ENCODE peak calls at places on chromosomes 7 and 10, in six cellular contexts. One of them, this sample, is unnamed.

GRCh38 chr7:128363261-128363721 is 1.8 kb upstream of the PRRT4 start:
- DNase-seq in Panc1: no peak
- DNase-seq in BJ: no peak
- DNase-seq in fibroblast of the aortic adventitia: no peak
- DNase-seq in tibial nerve: no peak
- DNase-seq in WTC11: no peak
- DNase-seq in this sample: no peak

GRCh38 chr7:129774359-129774758 is 162.8 kb downstream of the NRF1 start:
- DNase-seq in Panc1: no peak
- DNase-seq in BJ: no peak
- DNase-seq in fibroblast of the aortic adventitia: no peak
- DNase-seq in tibial nerve: no peak
- DNase-seq in WTC11: peak
- DNase-seq in this sample: no peak

GRCh38 chr10:57367412-57367811 is 900.3 kb downstream of the IPMK start:
- DNase-seq in Panc1: no peak
- DNase-seq in BJ: no peak
- DNase-seq in fibroblast of the aortic adventitia: no peak
- DNase-seq in tibial nerve: no peak
- DNase-seq in WTC11: no peak
- DNase-seq in this sample: no peak

GRCh38 chr7:159017741-159018140 is 126.9 kb downstream of the VIPR2 start:
- DNase-seq in Panc1: no peak
- DNase-seq in BJ: no peak
- DNase-seq in fibroblast of the aortic adventitia: no peak
- DNase-seq in tibial nerve: no peak
- DNase-seq in WTC11: no peak
- DNase-seq in this sample: no peak

GRCh38 chr10:1546431-1547110 is 190.8 kb downstream of the ADARB2 start:
- DNase-seq in Panc1: no peak
- DNase-seq in BJ: no peak
- DNase-seq in fibroblast of the aortic adventitia: no peak
- DNase-seq in tibial nerve: no peak
- DNase-seq in WTC11: no peak
- DNase-seq in this sample: no peak

GRCh38 chr7:33192695-33193291 is 63.4 kb downstream of the BBS9 start:
- DNase-seq in Panc1: no peak
- DNase-seq in BJ: no peak
- DNase-seq in fibroblast of the aortic adventitia: no peak
- DNase-seq in tibial nerve: no peak
- DNase-seq in WTC11: no peak
- DNase-seq in this sample: no peak

GRCh38 chr7:43044521-43044920 is 67.9 kb upstream of the HECW1 start:
- DNase-seq in Panc1: no peak
- DNase-seq in BJ: no peak
- DNase-seq in fibroblast of the aortic adventitia: no peak
- DNase-seq in tibial nerve: no peak
- DNase-seq in WTC11: no peak
- DNase-seq in this sample: no peak

GRCh38 chr7:124651136-124651535 is 114.5 kb downstream of the GPR37 start:
- DNase-seq in Panc1: no peak
- DNase-seq in BJ: no peak
- DNase-seq in fibroblast of the aortic adventitia: no peak
- DNase-seq in tibial nerve: no peak
- DNase-seq in WTC11: no peak
- DNase-seq in this sample: no peak

GRCh38 chr10:129963831-129964501 is at the start of gene EBF3:
- DNase-seq in Panc1: no peak
- DNase-seq in BJ: no peak
- DNase-seq in fibroblast of the aortic adventitia: peak
- DNase-seq in tibial nerve: peak
- DNase-seq in WTC11: peak
- DNase-seq in this sample: peak

GRCh38 chr10:22666287-22667092 is 47.9 kb downstream of the PIP4K2A start:
- DNase-seq in Panc1: no peak
- DNase-seq in BJ: no peak
- DNase-seq in fibroblast of the aortic adventitia: peak
- DNase-seq in tibial nerve: no peak
- DNase-seq in WTC11: no peak
- DNase-seq in this sample: no peak

GRCh38 chr7:69147631-69148030 is 450.6 kb upstream of the AUTS2 start:
- DNase-seq in Panc1: no peak
- DNase-seq in BJ: no peak
- DNase-seq in fibroblast of the aortic adventitia: no peak
- DNase-seq in tibial nerve: no peak
- DNase-seq in WTC11: no peak
- DNase-seq in this sample: no peak

GRCh38 chr10:7773845-7774801 is 13.7 kb downstream of the KIN start:
- DNase-seq in Panc1: no peak
- DNase-seq in BJ: no peak
- DNase-seq in fibroblast of the aortic adventitia: no peak
- DNase-seq in tibial nerve: no peak
- DNase-seq in WTC11: no peak
- DNase-seq in this sample: no peak

GRCh38 chr7:135128931-135129330 is 18.9 kb upstream of the TMEM140 start:
- DNase-seq in Panc1: no peak
- DNase-seq in BJ: no peak
- DNase-seq in fibroblast of the aortic adventitia: no peak
- DNase-seq in tibial nerve: no peak
- DNase-seq in WTC11: no peak
- DNase-seq in this sample: no peak
- TF ChIP-seq CTCF in Panc1: no peak
- TF ChIP-seq CTCF in BJ: no peak
- TF ChIP-seq CTCF in fibroblast of the aortic adventitia: no peak
- TF ChIP-seq CTCF in tibial nerve: no peak
- TF ChIP-seq CTCF in WTC11: no peak
- TF ChIP-seq CTCF in this sample: no peak

GRCh38 chr10:104286939-104287338 is 18.0 kb downstream of the GSTO2 start:
- DNase-seq in Panc1: no peak
- DNase-seq in BJ: no peak
- DNase-seq in fibroblast of the aortic adventitia: no peak
- DNase-seq in tibial nerve: no peak
- DNase-seq in WTC11: no peak
- DNase-seq in this sample: no peak

GRCh38 chr10:104293021-104293420 is 24.0 kb downstream of the GSTO2 start:
- DNase-seq in Panc1: no peak
- DNase-seq in BJ: peak
- DNase-seq in fibroblast of the aortic adventitia: peak
- DNase-seq in tibial nerve: no peak
- DNase-seq in WTC11: no peak
- DNase-seq in this sample: no peak

GRCh38 chr10:104288355-104288754 is 19.4 kb downstream of the GSTO2 start:
- DNase-seq in Panc1: no peak
- DNase-seq in BJ: no peak
- DNase-seq in fibroblast of the aortic adventitia: no peak
- DNase-seq in tibial nerve: no peak
- DNase-seq in WTC11: no peak
- DNase-seq in this sample: no peak

GRCh38 chr10:104293781-104294321 is 24.9 kb downstream of the GSTO2 start:
- DNase-seq in Panc1: no peak
- DNase-seq in BJ: no peak
- DNase-seq in fibroblast of the aortic adventitia: no peak
- DNase-seq in tibial nerve: no peak
- DNase-seq in WTC11: no peak
- DNase-seq in this sample: no peak

DNA sequence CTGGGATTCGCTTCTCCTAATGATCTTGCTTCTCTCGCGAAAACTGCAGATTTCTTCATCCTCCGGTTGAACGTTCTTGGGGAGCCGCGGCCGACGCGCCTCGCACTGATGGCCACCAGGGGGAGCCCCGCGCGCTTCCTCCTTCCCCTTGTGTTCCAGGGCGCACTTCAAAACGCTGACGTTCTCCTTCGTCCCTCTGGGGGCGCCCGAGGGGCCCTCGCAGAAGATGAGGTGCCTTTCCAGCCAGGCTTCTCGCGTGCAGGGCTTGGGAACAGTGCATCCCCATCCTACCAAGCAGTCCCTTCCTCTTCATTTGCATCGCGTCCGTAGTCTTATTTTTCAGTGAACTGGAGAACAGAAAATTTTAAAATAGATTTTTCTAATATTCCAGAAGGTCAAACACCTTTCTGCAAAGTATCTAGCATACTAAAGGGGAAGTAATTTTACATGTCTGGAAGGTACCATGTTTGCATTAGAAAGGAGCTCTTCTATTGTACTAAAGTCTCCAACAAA is 22.5 kb downstream of the GSTO2 start:
- DNase-seq in Panc1: no peak
- DNase-seq in BJ: no peak
- DNase-seq in fibroblast of the aortic adventitia: peak
- DNase-seq in tibial nerve: peak
- DNase-seq in WTC11: peak
- DNase-seq in this sample: peak
- TF ChIP-seq CTCF in Panc1: peak
- TF ChIP-seq CTCF in BJ: peak
- TF ChIP-seq CTCF in fibroblast of the aortic adventitia: peak
- TF ChIP-seq CTCF in tibial nerve: peak
- TF ChIP-seq CTCF in WTC11: peak
- TF ChIP-seq CTCF in this sample: peak

DNA sequence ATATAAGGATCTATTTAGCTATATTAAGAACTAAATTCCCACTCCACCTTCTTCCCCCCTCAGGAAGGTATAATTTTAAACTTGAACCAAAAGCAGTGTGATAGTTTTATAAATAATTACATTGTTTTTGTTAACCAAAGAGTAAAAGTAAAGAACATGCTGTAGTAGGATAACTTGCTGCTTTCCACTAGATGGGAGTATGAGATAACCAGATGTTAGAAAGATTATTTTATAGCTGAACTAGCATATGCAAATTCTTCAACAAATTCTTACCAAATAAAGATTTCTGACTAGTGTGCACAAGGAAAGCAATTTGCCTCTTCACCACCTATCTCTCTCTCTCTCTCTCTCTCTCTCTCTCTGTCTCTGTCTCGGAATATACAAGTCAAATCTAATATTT is 31.8 kb downstream of the TES start:
- DNase-seq in Panc1: no peak
- DNase-seq in BJ: no peak
- DNase-seq in fibroblast of the aortic adventitia: peak
- DNase-seq in tibial nerve: no peak
- DNase-seq in WTC11: no peak
- DNase-seq in this sample: no peak
- TF ChIP-seq CTCF in Panc1: no peak
- TF ChIP-seq CTCF in BJ: peak
- TF ChIP-seq CTCF in fibroblast of the aortic adventitia: no peak
- TF ChIP-seq CTCF in tibial nerve: no peak
- TF ChIP-seq CTCF in WTC11: no peak
- TF ChIP-seq CTCF in this sample: no peak

GRCh38 chr7:27161214-27161720 is 4.1 kb downstream of the HOXA9 start:
- DNase-seq in Panc1: no peak
- DNase-seq in BJ: no peak
- DNase-seq in fibroblast of the aortic adventitia: no peak
- DNase-seq in tibial nerve: peak
- DNase-seq in WTC11: no peak
- DNase-seq in this sample: peak
- TF ChIP-seq CTCF in Panc1: no peak
- TF ChIP-seq CTCF in BJ: no peak
- TF ChIP-seq CTCF in fibroblast of the aortic adventitia: no peak
- TF ChIP-seq CTCF in tibial nerve: no peak
- TF ChIP-seq CTCF in WTC11: no peak
- TF ChIP-seq CTCF in this sample: no peak

DNA sequence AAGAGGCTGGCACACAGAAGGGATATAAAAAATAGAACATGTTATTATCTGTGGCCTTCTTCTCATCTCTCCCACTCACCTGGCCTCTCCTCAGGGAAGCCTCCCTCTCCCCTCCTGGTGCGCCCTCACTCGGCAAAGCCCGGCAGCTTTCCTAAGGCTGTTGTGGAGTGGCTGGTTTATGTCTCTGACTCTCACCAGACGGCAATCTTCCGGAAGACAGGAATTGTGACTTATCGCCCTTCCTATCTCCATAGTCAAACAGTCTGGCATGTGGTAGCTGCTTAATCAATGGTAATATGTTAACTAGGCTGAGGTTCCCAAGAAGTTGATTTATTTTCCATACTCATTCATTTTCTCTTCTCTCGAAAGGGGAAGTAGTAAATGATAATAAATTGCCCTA is 78.7 kb downstream of the ATXN7L1 start:
- DNase-seq in Panc1: no peak
- DNase-seq in BJ: no peak
- DNase-seq in fibroblast of the aortic adventitia: no peak
- DNase-seq in tibial nerve: no peak
- DNase-seq in WTC11: no peak
- DNase-seq in this sample: no peak
- TF ChIP-seq CTCF in Panc1: no peak
- TF ChIP-seq CTCF in BJ: no peak
- TF ChIP-seq CTCF in fibroblast of the aortic adventitia: no peak
- TF ChIP-seq CTCF in tibial nerve: no peak
- TF ChIP-seq CTCF in WTC11: no peak
- TF ChIP-seq CTCF in this sample: no peak

DNA sequence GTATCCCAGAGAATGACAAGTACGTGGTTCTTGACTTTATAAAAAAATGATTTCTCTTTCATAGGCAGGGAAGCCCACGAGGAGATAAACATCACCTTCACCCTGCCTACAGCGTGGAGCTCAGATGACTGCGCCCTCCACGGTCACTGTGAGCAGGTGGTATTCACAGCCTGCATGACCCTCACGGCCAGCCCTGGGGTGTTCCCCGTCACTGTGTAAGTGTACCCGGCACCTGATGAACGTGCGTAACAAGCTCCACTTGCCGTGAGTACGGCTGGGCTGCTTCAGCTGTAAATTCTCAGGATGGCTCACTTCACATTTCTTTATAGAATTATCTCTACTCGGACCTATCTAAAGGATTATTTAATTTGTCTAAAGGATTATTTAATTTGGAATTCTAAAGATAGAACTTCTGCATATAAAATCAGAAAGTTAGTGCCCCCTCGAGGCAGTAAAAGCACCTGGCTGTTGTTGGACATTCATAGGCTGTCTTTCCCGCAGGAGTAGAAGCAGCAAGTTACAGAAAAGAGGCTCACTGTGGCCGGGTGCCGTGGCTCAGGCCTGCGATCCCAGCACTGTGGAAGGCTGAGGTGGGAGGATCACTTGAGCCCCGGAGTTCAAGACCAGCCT is 27.6 kb downstream of the TMEM248 start:
- DNase-seq in Panc1: no peak
- DNase-seq in BJ: no peak
- DNase-seq in fibroblast of the aortic adventitia: no peak
- DNase-seq in tibial nerve: no peak
- DNase-seq in WTC11: no peak
- DNase-seq in this sample: no peak
- TF ChIP-seq CTCF in Panc1: no peak
- TF ChIP-seq CTCF in BJ: no peak
- TF ChIP-seq CTCF in fibroblast of the aortic adventitia: no peak
- TF ChIP-seq CTCF in tibial nerve: no peak
- TF ChIP-seq CTCF in WTC11: no peak
- TF ChIP-seq CTCF in this sample: no peak

GRCh38 chr7:151123485-151124204 is 37.4 kb downstream of the AGAP3 start:
- DNase-seq in Panc1: peak
- DNase-seq in BJ: no peak
- DNase-seq in fibroblast of the aortic adventitia: peak
- DNase-seq in tibial nerve: peak
- DNase-seq in WTC11: peak
- DNase-seq in this sample: peak

GRCh38 chr7:151120896-151121295 is 34.6 kb downstream of the AGAP3 start:
- DNase-seq in Panc1: no peak
- DNase-seq in BJ: no peak
- DNase-seq in fibroblast of the aortic adventitia: no peak
- DNase-seq in tibial nerve: no peak
- DNase-seq in WTC11: no peak
- DNase-seq in this sample: peak

GRCh38 chr7:151122794-151123484 is 36.7 kb downstream of the AGAP3 start:
- DNase-seq in Panc1: no peak
- DNase-seq in BJ: no peak
- DNase-seq in fibroblast of the aortic adventitia: no peak
- DNase-seq in tibial nerve: no peak
- DNase-seq in WTC11: no peak
- DNase-seq in this sample: no peak

GRCh38 chr7:151121380-151122170 is 35.3 kb downstream of the AGAP3 start:
- DNase-seq in Panc1: no peak
- DNase-seq in BJ: no peak
- DNase-seq in fibroblast of the aortic adventitia: no peak
- DNase-seq in tibial nerve: no peak
- DNase-seq in WTC11: no peak
- DNase-seq in this sample: no peak

GRCh38 chr7:151122276-151122675 is 36.0 kb downstream of the AGAP3 start:
- DNase-seq in Panc1: no peak
- DNase-seq in BJ: no peak
- DNase-seq in fibroblast of the aortic adventitia: no peak
- DNase-seq in tibial nerve: no peak
- DNase-seq in WTC11: no peak
- DNase-seq in this sample: no peak
- TF ChIP-seq CTCF in Panc1: peak
- TF ChIP-seq CTCF in BJ: no peak
- TF ChIP-seq CTCF in fibroblast of the aortic adventitia: no peak
- TF ChIP-seq CTCF in tibial nerve: no peak
- TF ChIP-seq CTCF in WTC11: no peak
- TF ChIP-seq CTCF in this sample: no peak